ENCODE peak calls at places on chromosomes 16 and 17, in six cellular contexts. One of them, this sample, is unnamed. For H3K27me3, the result is how much of the 10 kb centered on the place peaks cover.

GRCh38 chr17:65576939-65577338 is 15.5 kb upstream of the AXIN2 start:
- DNase-seq in CD4-positive, alpha-beta memory T cell: no peak
- DNase-seq in thoracic aorta: no peak
- DNase-seq in neuronal stem cell: no peak
- DNase-seq in effector memory CD4-positive, alpha-beta T cell: no peak
- DNase-seq in PC-3: no peak
- DNase-seq in this sample: no peak

GRCh38 chr17:4796550-4796915 is 569 bp downstream of the PSMB6 start:
- DNase-seq in effector memory CD4-positive, alpha-beta T cell: no peak
- DNase-seq in neuronal stem cell: no peak
- DNase-seq in PC-3: peak
- DNase-seq in thoracic aorta: no peak
- DNase-seq in CD4-positive, alpha-beta memory T cell: no peak
- DNase-seq in this sample: no peak

GRCh38 chr16:53434436-53435065 is at the start of gene RBL2:
- DNase-seq in CD4-positive, alpha-beta memory T cell: peak
- DNase-seq in thoracic aorta: peak
- DNase-seq in neuronal stem cell: peak
- DNase-seq in effector memory CD4-positive, alpha-beta T cell: peak
- DNase-seq in PC-3: peak
- DNase-seq in this sample: peak

GRCh38 chr17:32783602-32784001 is 93.3 kb downstream of the MYO1D start:
- DNase-seq in PC-3: peak
- DNase-seq in effector memory CD4-positive, alpha-beta T cell: no peak
- DNase-seq in thoracic aorta: no peak
- DNase-seq in neuronal stem cell: peak
- DNase-seq in CD4-positive, alpha-beta memory T cell: no peak
- DNase-seq in this sample: peak

GRCh38 chr16:79811541-79811940 is 211.0 kb upstream of the MAF start:
- DNase-seq in PC-3: no peak
- DNase-seq in neuronal stem cell: no peak
- DNase-seq in effector memory CD4-positive, alpha-beta T cell: no peak
- DNase-seq in CD4-positive, alpha-beta memory T cell: no peak
- DNase-seq in thoracic aorta: no peak
- DNase-seq in this sample: no peak

GRCh38 chr16:28873543-28874201 is 4.6 kb upstream of the ATP2A1 start:
- DNase-seq in effector memory CD4-positive, alpha-beta T cell: peak
- DNase-seq in neuronal stem cell: no peak
- DNase-seq in PC-3: peak
- DNase-seq in CD4-positive, alpha-beta memory T cell: no peak
- DNase-seq in thoracic aorta: no peak
- DNase-seq in this sample: peak

GRCh38 chr16:733382-734207 is 6.7 kb downstream of the HAGHL start:
- DNase-seq in neuronal stem cell: no peak
- DNase-seq in effector memory CD4-positive, alpha-beta T cell: no peak
- DNase-seq in thoracic aorta: no peak
- DNase-seq in CD4-positive, alpha-beta memory T cell: no peak
- DNase-seq in PC-3: no peak
- DNase-seq in this sample: no peak

GRCh38 chr16:70444249-70445063 is 5.6 kb upstream of the ST3GAL2 start:
- DNase-seq in PC-3: no peak
- DNase-seq in neuronal stem cell: no peak
- DNase-seq in CD4-positive, alpha-beta memory T cell: no peak
- DNase-seq in thoracic aorta: no peak
- DNase-seq in effector memory CD4-positive, alpha-beta T cell: no peak
- DNase-seq in this sample: no peak

GRCh38 chr16:2857451-2858244 is at the start of gene PRSS22:
- DNase-seq in neuronal stem cell: no peak
- DNase-seq in PC-3: peak
- DNase-seq in CD4-positive, alpha-beta memory T cell: no peak
- DNase-seq in thoracic aorta: no peak
- DNase-seq in effector memory CD4-positive, alpha-beta T cell: no peak
- DNase-seq in this sample: no peak

GRCh38 chr16:28494141-28494851 is at the start of gene APOBR:
- DNase-seq in CD4-positive, alpha-beta memory T cell: peak
- DNase-seq in thoracic aorta: no peak
- DNase-seq in effector memory CD4-positive, alpha-beta T cell: peak
- DNase-seq in neuronal stem cell: no peak
- DNase-seq in PC-3: no peak
- DNase-seq in this sample: peak

GRCh38 chr16:81522141-81522701 is 77.6 kb downstream of the CMIP start:
- DNase-seq in neuronal stem cell: no peak
- DNase-seq in CD4-positive, alpha-beta memory T cell: peak
- DNase-seq in PC-3: peak
- DNase-seq in effector memory CD4-positive, alpha-beta T cell: peak
- DNase-seq in thoracic aorta: no peak
- DNase-seq in this sample: no peak

GRCh38 chr16:24430937-24431760 is 108.2 kb upstream of the RBBP6 start:
- DNase-seq in PC-3: peak
- DNase-seq in neuronal stem cell: no peak
- DNase-seq in thoracic aorta: no peak
- DNase-seq in CD4-positive, alpha-beta memory T cell: no peak
- DNase-seq in effector memory CD4-positive, alpha-beta T cell: no peak
- DNase-seq in this sample: no peak

GRCh38 chr17:57085448-57086068 is 512 bp downstream of the AKAP1 start:
- DNase-seq in CD4-positive, alpha-beta memory T cell: peak
- DNase-seq in effector memory CD4-positive, alpha-beta T cell: peak
- DNase-seq in thoracic aorta: no peak
- DNase-seq in PC-3: peak
- DNase-seq in neuronal stem cell: peak
- DNase-seq in this sample: peak

GRCh38 chr17:63278731-63279442 is 167.2 kb downstream of the CYB561 start:
- DNase-seq in thoracic aorta: no peak
- DNase-seq in effector memory CD4-positive, alpha-beta T cell: no peak
- DNase-seq in neuronal stem cell: no peak
- DNase-seq in PC-3: no peak
- DNase-seq in CD4-positive, alpha-beta memory T cell: no peak
- DNase-seq in this sample: no peak

GRCh38 chr16:24962747-24963146 is 52.4 kb downstream of the ARHGAP17 start:
- DNase-seq in PC-3: no peak
- DNase-seq in neuronal stem cell: no peak
- DNase-seq in effector memory CD4-positive, alpha-beta T cell: no peak
- DNase-seq in CD4-positive, alpha-beta memory T cell: no peak
- DNase-seq in thoracic aorta: no peak
- DNase-seq in this sample: no peak

GRCh38 chr17:47095268-47095667 is 93.8 kb downstream of the CDC27 start:
- DNase-seq in neuronal stem cell: no peak
- DNase-seq in thoracic aorta: no peak
- DNase-seq in CD4-positive, alpha-beta memory T cell: no peak
- DNase-seq in effector memory CD4-positive, alpha-beta T cell: no peak
- DNase-seq in PC-3: no peak
- DNase-seq in this sample: no peak

GRCh38 chr17:39700148-39700987 is 504 bp downstream of the ERBB2 start:
- DNase-seq in PC-3: no peak
- DNase-seq in effector memory CD4-positive, alpha-beta T cell: no peak
- DNase-seq in CD4-positive, alpha-beta memory T cell: no peak
- DNase-seq in neuronal stem cell: no peak
- DNase-seq in thoracic aorta: no peak
- DNase-seq in this sample: no peak

GRCh38 chr16:84597518-84598390 is 20.1 kb downstream of the COTL1 start:
- DNase-seq in effector memory CD4-positive, alpha-beta T cell: peak
- DNase-seq in thoracic aorta: no peak
- DNase-seq in CD4-positive, alpha-beta memory T cell: peak
- DNase-seq in PC-3: no peak
- DNase-seq in neuronal stem cell: no peak
- DNase-seq in this sample: no peak

GRCh38 chr16:83856846-83857245 is 42.1 kb upstream of the MLYCD start:
- DNase-seq in effector memory CD4-positive, alpha-beta T cell: no peak
- DNase-seq in CD4-positive, alpha-beta memory T cell: no peak
- DNase-seq in neuronal stem cell: no peak
- DNase-seq in PC-3: no peak
- DNase-seq in thoracic aorta: no peak
- DNase-seq in this sample: no peak

GRCh38 chr16:4477966-4478365 is 1.8 kb downstream of the HMOX2 start:
- DNase-seq in PC-3: peak
- DNase-seq in neuronal stem cell: no peak
- DNase-seq in effector memory CD4-positive, alpha-beta T cell: no peak
- DNase-seq in CD4-positive, alpha-beta memory T cell: peak
- DNase-seq in thoracic aorta: no peak
- DNase-seq in this sample: no peak

GRCh38 chr17:46782250-46782953 is 36.1 kb downstream of the WNT3 start:
- DNase-seq in neuronal stem cell: no peak
- DNase-seq in thoracic aorta: no peak
- DNase-seq in effector memory CD4-positive, alpha-beta T cell: no peak
- DNase-seq in PC-3: peak
- DNase-seq in CD4-positive, alpha-beta memory T cell: no peak
- DNase-seq in this sample: peak

GRCh38 chr16:69654280-69654931 is 72.0 kb downstream of the NQO1 start:
- DNase-seq in CD4-positive, alpha-beta memory T cell: no peak
- DNase-seq in thoracic aorta: no peak
- DNase-seq in neuronal stem cell: no peak
- DNase-seq in effector memory CD4-positive, alpha-beta T cell: no peak
- DNase-seq in PC-3: no peak
- DNase-seq in this sample: no peak

GRCh38 chr17:75468311-75468754 is 11.9 kb downstream of the TMEM94 start:
- DNase-seq in PC-3: no peak
- DNase-seq in CD4-positive, alpha-beta memory T cell: no peak
- DNase-seq in effector memory CD4-positive, alpha-beta T cell: no peak
- DNase-seq in neuronal stem cell: no peak
- DNase-seq in thoracic aorta: no peak
- DNase-seq in this sample: no peak

GRCh38 chr16:88588148-88588547 is 17.9 kb downstream of the ZC3H18 start:
- DNase-seq in PC-3: no peak
- DNase-seq in effector memory CD4-positive, alpha-beta T cell: no peak
- DNase-seq in neuronal stem cell: no peak
- DNase-seq in CD4-positive, alpha-beta memory T cell: no peak
- DNase-seq in thoracic aorta: no peak
- DNase-seq in this sample: no peak

GRCh38 chr16:23092072-23092800 is 57.0 kb downstream of the USP31 start:
- DNase-seq in PC-3: no peak
- DNase-seq in neuronal stem cell: no peak
- DNase-seq in effector memory CD4-positive, alpha-beta T cell: no peak
- DNase-seq in thoracic aorta: no peak
- DNase-seq in CD4-positive, alpha-beta memory T cell: no peak
- DNase-seq in this sample: no peak
- H3K4me3 ChIP-seq in PC-3: no peak
- H3K4me3 ChIP-seq in neuronal stem cell: no peak
- H3K4me3 ChIP-seq in effector memory CD4-positive, alpha-beta T cell: no peak
- H3K4me3 ChIP-seq in thoracic aorta: no peak
- H3K4me3 ChIP-seq in CD4-positive, alpha-beta memory T cell: no peak
- H3K4me3 ChIP-seq in this sample: no peak

GRCh38 chr16:57562066-57562465 is 19.6 kb downstream of the ADGRG5 start:
- DNase-seq in effector memory CD4-positive, alpha-beta T cell: no peak
- DNase-seq in neuronal stem cell: no peak
- DNase-seq in CD4-positive, alpha-beta memory T cell: no peak
- DNase-seq in PC-3: no peak
- DNase-seq in thoracic aorta: no peak
- DNase-seq in this sample: no peak
- H3K27me3 ChIP-seq in effector memory CD4-positive, alpha-beta T cell: under half
- H3K27me3 ChIP-seq in neuronal stem cell: under half
- H3K27me3 ChIP-seq in CD4-positive, alpha-beta memory T cell: under half
- H3K27me3 ChIP-seq in PC-3: under half
- H3K27me3 ChIP-seq in thoracic aorta: under half
- H3K27me3 ChIP-seq in this sample: under half

GRCh38 chr17:79833110-79833450 is 6.2 kb downstream of the CBX4 start:
- DNase-seq in thoracic aorta: no peak
- DNase-seq in neuronal stem cell: no peak
- DNase-seq in effector memory CD4-positive, alpha-beta T cell: no peak
- DNase-seq in PC-3: no peak
- DNase-seq in CD4-positive, alpha-beta memory T cell: no peak
- DNase-seq in this sample: no peak
- H3K4me3 ChIP-seq in thoracic aorta: no peak
- H3K4me3 ChIP-seq in neuronal stem cell: no peak
- H3K4me3 ChIP-seq in effector memory CD4-positive, alpha-beta T cell: no peak
- H3K4me3 ChIP-seq in PC-3: peak
- H3K4me3 ChIP-seq in CD4-positive, alpha-beta memory T cell: no peak
- H3K4me3 ChIP-seq in this sample: no peak

DNA sequence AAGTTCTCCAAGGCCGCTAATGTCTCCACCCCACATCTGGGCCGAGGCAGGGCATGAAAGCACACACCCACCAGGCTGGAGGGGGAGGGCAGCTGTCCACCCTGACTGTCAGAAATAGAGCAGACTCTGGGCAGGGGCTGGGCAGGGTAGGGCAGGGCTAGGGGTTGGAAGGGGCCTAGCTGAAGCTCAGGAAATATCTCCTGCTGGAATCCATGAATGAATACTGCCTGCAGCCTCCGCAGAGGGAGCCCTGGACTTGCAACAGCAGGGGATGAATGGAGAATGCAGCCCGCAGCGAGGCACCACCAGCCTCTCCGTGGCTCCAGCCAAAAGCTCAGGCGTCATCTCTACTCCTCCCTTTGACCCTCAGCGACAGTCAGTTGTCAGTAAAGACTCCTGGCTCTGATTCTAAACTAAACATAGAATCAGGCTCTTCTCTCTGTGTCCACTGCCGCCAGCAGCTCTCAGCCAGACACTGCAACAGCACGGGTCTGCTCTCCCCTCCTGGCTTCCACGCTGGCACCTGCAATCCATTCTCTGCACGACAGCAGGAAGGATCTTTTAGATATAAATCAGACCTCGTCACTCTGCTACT is 23.9 kb upstream of the NGFR start:
- DNase-seq in effector memory CD4-positive, alpha-beta T cell: no peak
- DNase-seq in thoracic aorta: no peak
- DNase-seq in CD4-positive, alpha-beta memory T cell: no peak
- DNase-seq in PC-3: no peak
- DNase-seq in neuronal stem cell: no peak
- DNase-seq in this sample: no peak
- H3K27me3 ChIP-seq in effector memory CD4-positive, alpha-beta T cell: under half
- H3K27me3 ChIP-seq in thoracic aorta: under half
- H3K27me3 ChIP-seq in CD4-positive, alpha-beta memory T cell: under half
- H3K27me3 ChIP-seq in PC-3: under half
- H3K27me3 ChIP-seq in neuronal stem cell: half or more
- H3K27me3 ChIP-seq in this sample: half or more

This sample was measured in MM.1S.